ENCODE peak calls at places on chromosomes 1 and 21, in six cellular contexts. G is CD8-positive, alpha-beta T cell; C is cardiac fibroblast; U is left lung; N is prostate gland; Q is PC-9. I is an unnamed sample.

GRCh38 chr1:221429262-221429661 is 312.6 kb downstream of the DUSP10 start:
- DNase-seq in G (no peak), C (peak; percentile 39), U (no peak), N (no peak), Q (peak; percentile 52), I (no peak)

GRCh38 chr1:159180516-159180915 is 9.1 kb downstream of the CADM3 start:
- DNase-seq in G (no peak), C (no peak), U (no peak), N (no peak), Q (no peak), I (no peak)

GRCh38 chr1:115166531-115167091 is 77.3 kb upstream of the TSPAN2 start:
- DNase-seq in G (no peak), C (peak; percentile 84), U (no peak), N (no peak), Q (peak; percentile 60), I (no peak)

GRCh38 chr1:186535388-186536133 is 74.6 kb upstream of the PDC start:
- DNase-seq in G (no peak), C (peak; percentile 94), U (no peak), N (no peak), Q (no peak), I (no peak)

GRCh38 chr1:93344886-93345632 is 648 bp upstream of the DR1 start:
- DNase-seq in G (no peak), C (peak; percentile 32), U (no peak), N (no peak), Q (peak; percentile 40), I (no peak)

GRCh38 chr1:188762344-188762743 is 1715.3 kb downstream of the BRINP3 start:
- DNase-seq in G (no peak), C (no peak), U (no peak), N (no peak), Q (no peak), I (no peak)

GRCh38 chr1:186304982-186305949 is 69.8 kb downstream of the TPR start:
- DNase-seq in G (no peak), C (peak; percentile 33), U (no peak), N (no peak), Q (no peak), I (no peak)

GRCh38 chr1:61588736-61589381 is 136.1 kb downstream of the TM2D1 start:
- DNase-seq in G (peak; percentile 34), C (peak; percentile 77), U (peak; percentile 38), N (peak; percentile 46), Q (peak; percentile 53), I (no peak)

GRCh38 chr1:219539645-219540254 is 73.2 kb downstream of the ZC3H11B start:
- DNase-seq in G (no peak), C (no peak), U (no peak), N (no peak), Q (no peak), I (no peak)

GRCh38 chr1:162284206-162284955 is 92.3 kb downstream of the SPATA46 start:
- DNase-seq in G (no peak), C (no peak), U (no peak), N (no peak), Q (no peak), I (no peak)

GRCh38 chr1:156020293-156021086 is at the start of gene SSR2:
- DNase-seq in G (peak; percentile 84), C (peak; percentile 92), U (peak; percentile 90), N (peak; percentile 88), Q (peak; percentile 87), I (peak; percentile 71)

GRCh38 chr1:5996641-5997270 is 4.5 kb upstream of the NPHP4 start:
- DNase-seq in G (no peak), C (no peak), U (no peak), N (no peak), Q (no peak), I (no peak)

GRCh38 chr1:206921772-206922265 is at the start of gene FCMR:
- DNase-seq in G (peak; percentile 69), C (peak; percentile 54), U (no peak), N (no peak), Q (no peak), I (peak; percentile 43)

GRCh38 chr1:210049616-210050015 is 111.6 kb downstream of the SYT14 start:
- DNase-seq in G (peak; percentile 3), C (no peak), U (no peak), N (no peak), Q (no peak), I (no peak)

GRCh38 chr1:15282810-15283474 is 35.9 kb downstream of the FHAD1 start:
- DNase-seq in G (no peak), C (no peak), U (no peak), N (peak; percentile 35), Q (no peak), I (no peak)

GRCh38 chr1:25993197-25993951 is 4.5 kb downstream of the PAFAH2 start:
- DNase-seq in G (no peak), C (no peak), U (no peak), N (no peak), Q (no peak), I (no peak)

GRCh38 chr1:3167255-3167654 is 98.3 kb downstream of the PRDM16 start:
- DNase-seq in G (no peak), C (no peak), U (no peak), N (no peak), Q (no peak), I (no peak)

GRCh38 chr1:107499139-107499744 is 358.4 kb downstream of the NTNG1 start:
- DNase-seq in G (no peak), C (no peak), U (no peak), N (no peak), Q (no peak), I (no peak)

GRCh38 chr1:168473164-168473563 is 70.6 kb downstream of the XCL2 start:
- DNase-seq in G (no peak), C (no peak), U (no peak), N (no peak), Q (no peak), I (no peak)

GRCh38 chr1:94143809-94144176 is 22.8 kb upstream of the ABCA4 start:
- DNase-seq in G (no peak), C (no peak), U (no peak), N (no peak), Q (peak; percentile 50), I (no peak)

GRCh38 chr1:231613419-231614349 is 12.9 kb upstream of the DISC1 start:
- DNase-seq in G (no peak), C (no peak), U (peak; percentile 36), N (no peak), Q (peak; percentile 44), I (no peak)

GRCh38 chr1:65170511-65171142 is 22.6 kb downstream of the AK4 start:
- DNase-seq in G (no peak), C (peak; percentile 77), U (no peak), N (peak; percentile 86), Q (peak; percentile 87), I (no peak)

GRCh38 chr21:39681845-39682244 is 63.1 kb upstream of the IGSF5 start:
- DNase-seq in G (no peak), C (no peak), U (no peak), N (no peak), Q (no peak), I (no peak)

DNA sequence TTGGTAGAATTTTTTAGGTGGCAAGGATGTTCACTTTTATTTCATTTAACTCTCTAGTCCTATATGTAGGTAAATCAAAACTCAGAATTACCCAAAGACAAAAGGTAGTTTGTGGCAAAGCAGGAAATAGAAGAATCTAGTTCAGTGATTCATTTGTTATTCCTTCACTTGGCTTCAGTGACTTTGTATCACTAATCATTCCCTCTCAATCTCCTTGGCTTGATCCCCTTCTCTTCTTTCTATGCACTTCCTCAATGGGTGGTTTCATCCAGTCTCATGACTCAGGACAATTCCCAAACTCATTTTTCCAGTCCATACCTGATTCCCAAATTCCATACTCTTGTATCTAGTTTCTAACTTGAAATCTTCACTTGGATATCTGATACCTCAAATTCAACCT is 64.9 kb downstream of the PRKACB start:
- DNase-seq in G (no peak), C (no peak), U (no peak), N (no peak), Q (no peak), I (no peak)
- TF ChIP-seq CTCF in G (no peak), C (no peak), U (no peak), N (no peak), Q (no peak), I (no peak)

DNA sequence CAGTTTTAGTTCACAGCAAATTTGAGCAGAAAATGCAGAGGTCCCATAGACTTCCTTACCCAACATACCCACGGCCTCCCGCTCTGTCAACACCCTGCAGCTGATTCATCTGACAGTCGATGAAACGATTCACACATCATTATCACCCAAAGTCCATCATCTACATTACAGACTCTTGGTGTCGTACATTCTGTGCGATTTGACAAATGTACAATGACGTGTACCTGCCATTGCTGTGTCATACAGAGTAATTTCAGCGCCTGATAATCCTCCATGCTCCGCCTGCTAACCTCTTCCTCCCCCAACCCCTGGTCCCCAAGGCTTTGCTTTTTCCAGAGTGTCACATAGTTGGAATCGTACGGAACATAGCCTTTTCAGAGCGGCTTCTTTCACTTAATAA is 94.7 kb upstream of the SLC25A33 start:
- DNase-seq in G (no peak), C (no peak), U (no peak), N (no peak), Q (no peak), I (no peak)
- TF ChIP-seq CTCF in G (no peak), C (no peak), U (no peak), N (no peak), Q (no peak), I (no peak)

GRCh38 chr1:110587906-110588305 is 18.3 kb downstream of the KCNA2 start:
- DNase-seq in G (no peak), C (no peak), U (no peak), N (no peak), Q (no peak), I (no peak)

GRCh38 chr1:110591956-110592355 is 14.2 kb downstream of the KCNA2 start:
- DNase-seq in G (no peak), C (no peak), U (no peak), N (no peak), Q (no peak), I (no peak)

GRCh38 chr1:110588486-110588885 is 17.7 kb downstream of the KCNA2 start:
- DNase-seq in G (no peak), C (no peak), U (no peak), N (no peak), Q (no peak), I (no peak)

GRCh38 chr1:110585426-110585825 is 20.7 kb downstream of the KCNA2 start:
- DNase-seq in G (no peak), C (no peak), U (no peak), N (no peak), Q (no peak), I (no peak)

GRCh38 chr1:110588991-110589390 is 17.2 kb downstream of the KCNA2 start:
- DNase-seq in G (no peak), C (no peak), U (no peak), N (no peak), Q (no peak), I (no peak)
- TF ChIP-seq CTCF in G (no peak), C (no peak), U (no peak), N (no peak), Q (no peak), I (no peak)

DNA sequence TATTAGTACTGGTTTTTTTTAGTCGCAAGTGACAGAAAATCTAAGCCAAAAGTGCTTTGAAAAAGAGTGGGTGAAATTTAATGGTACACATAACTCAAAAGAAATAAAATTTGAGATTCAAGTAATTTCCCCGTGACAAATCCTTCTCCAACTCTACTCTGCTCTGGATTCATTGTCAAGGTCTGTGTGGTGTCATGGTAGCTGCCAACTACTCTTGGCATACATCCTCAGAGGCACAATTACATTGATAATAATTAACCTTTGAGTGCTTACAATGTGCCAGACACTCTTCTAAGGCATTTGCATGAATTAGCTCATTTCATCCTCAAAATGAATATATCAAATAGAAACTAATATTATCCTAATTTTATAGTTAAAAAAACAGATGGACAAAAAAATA is 1153.9 kb upstream of the NCAM2 start:
- DNase-seq in G (no peak), C (no peak), U (no peak), N (no peak), Q (no peak), I (no peak)
- TF ChIP-seq CTCF in G (no peak), C (no peak), U (no peak), N (no peak), Q (no peak), I (no peak)

I was measured in natural killer cell.